ENCODE peak calls at places on chromosomes 4 and X, in ten cellular contexts. W is NCI-H146; D is GM23248; V is activated T-cell treated with anti-CD3 and anti-CD28 coated beads for 1 hour; A is GDM1; C is AG10803; Q is stimulated activated CD4-positive, alpha-beta T cell treated with anti-CD3 and anti-CD28 coated beads, Interleukin-4, amount 100 ng/mL, for 4 hours; E is coronary artery; Z is RWPE1; I is fibroblast of villous mesenchyme. R is an unnamed sample.

GRCh38 chrX:56385336-56385735 is 153.2 kb downstream of the KLF8 start:
- DNase-seq in Z (no peak), W (no peak), E (no peak), D (no peak), C (no peak), I (no peak), V (no peak), Q (no peak), A (no peak), R (no peak)

GRCh38 chr4:7854697-7855370 is 84.8 kb downstream of the AFAP1 start:
- DNase-seq in C (no peak), E (no peak), W (no peak), Q (peak; percentile 75), A (no peak), I (no peak), Z (no peak), V (peak; percentile 44), D (no peak), R (no peak)

GRCh38 chr4:26485684-26486083 is 4.6 kb downstream of the CCKAR start:
- DNase-seq in C (no peak), A (no peak), D (no peak), Z (no peak), I (no peak), E (no peak), V (no peak), Q (no peak), W (no peak), R (no peak)

GRCh38 chrX:152917969-152918579 is 20.2 kb downstream of the ZNF185 start:
- DNase-seq in E (no peak), C (no peak), Z (no peak), Q (no peak), V (no peak), I (no peak), A (no peak), W (no peak), D (no peak), R (no peak)

GRCh38 chrX:2748171-2748814 is 3.5 kb upstream of the XG start:
- DNase-seq in C (peak; percentile 60), D (peak; percentile 53), I (peak; percentile 60), Q (no peak), W (no peak), V (no peak), A (no peak), E (no peak), Z (no peak), R (no peak)

GRCh38 chrX:15864629-15865028 is 10.0 kb upstream of the AP1S2 start:
- DNase-seq in D (peak; percentile 33), Q (no peak), V (no peak), E (no peak), W (no peak), Z (peak; percentile 52), I (no peak), A (no peak), C (no peak), R (no peak)

GRCh38 chrX:10414872-10415703 is 205.3 kb downstream of the MID1 start:
- DNase-seq in V (no peak), I (peak; percentile 36), Q (no peak), E (no peak), W (no peak), A (no peak), C (peak; percentile 62), D (peak; percentile 37), Z (no peak), R (no peak)

GRCh38 chrX:18895157-18895952 is 88.6 kb downstream of the PHKA2 start:
- DNase-seq in V (no peak), I (no peak), D (peak; percentile 59), E (peak; percentile 85), Q (no peak), W (no peak), Z (peak; percentile 63), A (no peak), C (peak; percentile 61), R (no peak)

GRCh38 chr4:28469886-28470285 is 1609.2 kb downstream of the STIM2 start:
- DNase-seq in I (peak; percentile 4), E (no peak), C (peak; percentile 13), D (peak; percentile 34), A (no peak), Q (no peak), V (no peak), W (no peak), Z (no peak), R (no peak)

GRCh38 chr4:110492522-110492921 is 16.6 kb downstream of the ENPEP start:
- DNase-seq in C (no peak), Z (no peak), E (no peak), I (no peak), W (no peak), D (no peak), Q (no peak), A (no peak), V (no peak), R (no peak)

GRCh38 chrX:25017667-25018247 is 2.0 kb upstream of the ARX start:
- DNase-seq in Q (no peak), I (no peak), E (no peak), D (no peak), C (no peak), Z (no peak), W (peak; percentile 47), V (no peak), A (no peak), R (no peak)

GRCh38 chrX:108664701-108665100 is 71.7 kb downstream of the IRS4 start:
- DNase-seq in W (no peak), I (no peak), V (no peak), E (no peak), Q (no peak), D (no peak), C (no peak), Z (no peak), A (no peak), R (no peak)

GRCh38 chr4:79223993-79224776 is 101.7 kb downstream of the NAA11 start:
- DNase-seq in V (no peak), D (no peak), Q (no peak), A (no peak), E (no peak), Z (no peak), C (no peak), I (no peak), W (no peak), R (no peak)

GRCh38 chr4:132866616-132867015 is 282.5 kb upstream of the PCDH10 start:
- DNase-seq in A (no peak), D (no peak), W (no peak), Q (no peak), E (no peak), Z (no peak), I (no peak), V (no peak), C (no peak), R (no peak)

GRCh38 chrX:141945415-141945814 is 41.7 kb downstream of the MAGEC1 start:
- DNase-seq in I (no peak), Z (peak; percentile 3), V (no peak), C (no peak), W (no peak), Q (no peak), A (no peak), E (no peak), D (no peak), R (no peak)

GRCh38 chr4:127995776-127996175 is 30.6 kb downstream of the ABHD18 start:
- DNase-seq in W (no peak), E (no peak), I (peak; percentile 45), A (no peak), Q (no peak), C (peak; percentile 11), V (no peak), Z (peak; percentile 62), D (peak; percentile 63), R (no peak)

GRCh38 chr4:188976644-188977115 is 837.4 kb downstream of the TRIML1 start:
- DNase-seq in A (no peak), C (peak; percentile 59), E (no peak), I (peak; percentile 80), V (no peak), W (peak; percentile 90), Q (no peak), Z (no peak), D (peak; percentile 27), R (no peak)

GRCh38 chr4:81466841-81467671 is 4.7 kb downstream of the RASGEF1B start:
- DNase-seq in E (no peak), Q (peak; percentile 56), D (peak; percentile 76), A (peak; percentile 55), W (peak; percentile 75), Z (peak; percentile 31), I (peak; percentile 65), C (peak; percentile 63), V (peak; percentile 59), R (peak; percentile 64)

GRCh38 chrX:115449742-115450141 is 111.2 kb upstream of the PLS3 start:
- DNase-seq in Q (no peak), A (no peak), I (peak; percentile 39), C (peak; percentile 46), V (no peak), D (no peak), E (no peak), W (no peak), Z (no peak), R (peak; percentile 31)

GRCh38 chr4:165502919-165503907 is 124.4 kb downstream of the CPE start:
- DNase-seq in C (no peak), A (no peak), Z (no peak), W (no peak), V (no peak), E (no peak), D (peak; percentile 28), I (peak; percentile 51), Q (no peak), R (no peak)

GRCh38 chr4:185566972-185567749 is 31.9 kb upstream of the PDLIM3 start:
- DNase-seq in A (no peak), Z (no peak), Q (no peak), D (peak; percentile 76), E (peak; percentile 85), V (no peak), W (no peak), I (peak; percentile 95), C (peak; percentile 81), R (no peak)

GRCh38 chrX:48966796-48967579 is 4.7 kb downstream of the KCND1 start:
- DNase-seq in E (no peak), V (no peak), C (peak; percentile 53), A (no peak), D (peak; percentile 50), I (peak; percentile 40), W (no peak), Q (no peak), Z (no peak), R (peak; percentile 4)

GRCh38 chrX:46444011-46444410 is 101.2 kb downstream of the ZNF674 start:
- DNase-seq in W (no peak), C (peak; percentile 87), D (peak; percentile 86), A (peak; percentile 55), I (peak; percentile 80), Q (no peak), V (no peak), E (no peak), Z (peak; percentile 28), R (peak; percentile 36)

GRCh38 chrX:8304668-8305067 is 133.6 kb upstream of the VCX2 start:
- DNase-seq in A (no peak), Z (no peak), D (no peak), Q (no peak), V (no peak), W (no peak), C (no peak), I (peak; percentile 9), E (no peak), R (no peak)

GRCh38 chr4:131566026-131566425 is 1583.1 kb upstream of the PCDH10 start:
- DNase-seq in C (no peak), W (no peak), A (no peak), V (no peak), D (no peak), Z (peak; percentile 9), I (no peak), Q (no peak), E (no peak), R (no peak)

GRCh38 chr4:78864405-78865024 is 74.7 kb downstream of the PAQR3 start:
- DNase-seq in V (no peak), A (peak; percentile 58), I (peak; percentile 89), W (peak; percentile 69), Q (no peak), D (peak; percentile 81), C (peak; percentile 83), E (no peak), Z (peak; percentile 38), R (peak; percentile 23)

GRCh38 chr4:1012031-1012739 is 759 bp downstream of the FGFRL1 start:
- DNase-seq in Z (peak; percentile 31), A (no peak), I (no peak), C (peak; percentile 27), E (no peak), Q (peak; percentile 24), W (peak; percentile 19), V (peak; percentile 25), D (peak; percentile 66), R (peak; percentile 53)

R was measured in Calu3.